ENCODE peak calls at places on chromosome 7, in eight cellular contexts. I is suprapubic skin; T is Peyer's patch; C is ovary; Z is CD8-positive, alpha-beta memory T cell; N is left ventricle myocardium inferior; L is K562; O is CD8-positive, alpha-beta T cell. W is an unnamed sample. For H3K4me1 and H3K9me3, the result is how much of the 10 kb centered on the place peaks cover.

GRCh38 chr7:38310601-38311057 is 37.2 kb upstream of the TARP start:
- DNase-seq in I (no peak), T (no peak), C (no peak), Z (no peak), N (peak), L (no peak), O (no peak), W (no peak)

GRCh38 chr7:127943541-127944521 is 87.4 kb downstream of the LRRC4 start:
- DNase-seq in I (no peak), T (no peak), C (peak), Z (no peak), N (no peak), L (no peak), O (no peak), W (peak)

GRCh38 chr7:94449151-94449725 is 54.5 kb downstream of the COL1A2 start:
- DNase-seq in I (no peak), T (no peak), C (no peak), Z (no peak), N (no peak), L (peak), O (no peak), W (peak)

GRCh38 chr7:119413314-119413805 is 859.6 kb upstream of the KCND2 start:
- DNase-seq in I (no peak), T (no peak), C (no peak), Z (peak), N (no peak), L (no peak), O (no peak), W (no peak)

GRCh38 chr7:94129443-94130140 is 125.4 kb upstream of the BET1 start:
- DNase-seq in I (no peak), T (no peak), C (no peak), Z (no peak), N (no peak), L (no peak), O (no peak), W (no peak)

GRCh38 chr7:117401293-117402002 is 25.8 kb downstream of the ASZ1 start:
- DNase-seq in I (no peak), T (no peak), C (no peak), Z (no peak), N (no peak), L (peak), O (no peak), W (no peak)

GRCh38 chr7:138564365-138564764 is 104.3 kb downstream of the TRIM24 start:
- DNase-seq in I (no peak), T (no peak), C (no peak), Z (no peak), N (no peak), L (no peak), O (no peak), W (no peak)

GRCh38 chr7:1055084-1055450 is 10.7 kb downstream of the GPR146 start:
- DNase-seq in I (no peak), T (no peak), C (peak), Z (no peak), N (peak), L (peak), O (no peak), W (no peak)

GRCh38 chr7:74173074-74173473 is 1.1 kb upstream of the EIF4H start:
- DNase-seq in I (no peak), T (no peak), C (no peak), Z (no peak), N (no peak), L (no peak), O (no peak), W (no peak)

GRCh38 chr7:74174606-74175082 is 488 bp downstream of the EIF4H start:
- DNase-seq in I (peak), T (peak), C (peak), Z (peak), N (peak), L (no peak), O (peak), W (no peak)

GRCh38 chr7:74175270-74175803 is 1.2 kb downstream of the EIF4H start:
- DNase-seq in I (no peak), T (no peak), C (no peak), Z (no peak), N (no peak), L (no peak), O (no peak), W (peak)

GRCh38 chr7:74173491-74173865 is 678 bp upstream of the EIF4H start:
- DNase-seq in I (no peak), T (no peak), C (no peak), Z (no peak), N (no peak), L (no peak), O (no peak), W (no peak)

GRCh38 chr7:74173866-74174605 is at the start of gene EIF4H:
- DNase-seq in I (peak), T (peak), C (peak), Z (peak), N (peak), L (peak), O (peak), W (peak)
- H3K4me3 ChIP-seq in I (peak), T (peak), C (peak), Z (peak), N (peak), L (peak), O (peak), W (peak)

GRCh38 chr7:106611911-106612310 is 49.0 kb downstream of the CCDC71L start:
- DNase-seq in I (no peak), T (no peak), C (no peak), Z (no peak), N (no peak), L (no peak), O (no peak), W (no peak)

GRCh38 chr7:106610996-106611886 is 49.7 kb downstream of the CCDC71L start:
- DNase-seq in I (no peak), T (no peak), C (no peak), Z (no peak), N (no peak), L (no peak), O (no peak), W (no peak)

GRCh38 chr7:106608664-106609063 is 52.3 kb downstream of the CCDC71L start:
- DNase-seq in I (no peak), T (peak), C (no peak), Z (no peak), N (no peak), L (no peak), O (no peak), W (no peak)

GRCh38 chr7:106612432-106612831 is 48.5 kb downstream of the CCDC71L start:
- DNase-seq in I (no peak), T (no peak), C (no peak), Z (no peak), N (no peak), L (no peak), O (no peak), W (no peak)

DNA sequence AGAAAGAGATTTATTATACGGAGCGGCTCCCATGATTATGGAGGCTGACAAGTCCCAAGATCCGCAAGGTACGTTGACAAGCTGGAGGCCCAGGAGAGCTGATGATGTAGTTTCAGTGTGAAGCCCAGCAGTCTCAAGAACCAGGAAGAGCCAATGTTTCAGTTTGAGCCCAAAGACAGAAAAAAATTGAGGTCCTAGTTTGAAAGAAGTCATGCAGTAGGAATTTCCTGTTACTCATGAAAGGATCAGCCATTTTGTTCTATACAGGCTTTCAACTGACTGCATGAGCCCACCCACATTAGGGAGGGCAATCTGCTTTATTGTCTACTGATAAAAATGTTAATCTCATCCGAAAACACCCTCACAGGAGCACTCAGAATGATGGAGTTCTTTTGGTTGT is 51.5 kb downstream of the CCDC71L start:
- DNase-seq in I (no peak), T (no peak), C (no peak), Z (no peak), N (no peak), L (no peak), O (no peak), W (no peak)
- H3K4me1 ChIP-seq in I (under half), T (under half), C (under half), Z (under half), N (under half), L (under half), O (under half), W (under half)

GRCh38 chr7:45623157-45623556 is 49.0 kb downstream of the ADCY1 start:
- DNase-seq in I (no peak), T (no peak), C (no peak), Z (no peak), N (no peak), L (no peak), O (no peak), W (no peak)

GRCh38 chr7:45622058-45622457 is 47.9 kb downstream of the ADCY1 start:
- DNase-seq in I (no peak), T (no peak), C (no peak), Z (no peak), N (no peak), L (no peak), O (no peak), W (no peak)

DNA sequence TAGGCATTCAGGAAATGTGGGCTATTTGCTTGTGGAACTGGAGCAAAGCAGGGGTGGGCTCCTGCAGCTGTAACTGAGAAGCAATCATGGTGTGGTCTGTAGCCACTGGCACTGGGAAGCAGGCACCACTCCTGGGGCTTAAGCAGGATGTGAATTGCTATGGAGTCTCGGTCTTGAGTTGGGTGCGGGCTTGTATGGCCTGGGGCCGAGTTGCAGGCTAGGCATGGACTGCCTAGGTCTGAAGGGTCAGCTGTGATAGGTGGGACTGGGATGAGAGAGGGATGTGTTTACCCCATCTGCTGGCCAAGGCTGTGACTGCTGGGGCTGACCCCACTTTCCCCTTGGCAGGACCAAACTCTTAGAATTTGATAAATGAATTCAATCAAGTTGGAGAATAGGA is 43.0 kb downstream of the ADCY1 start:
- DNase-seq in I (no peak), T (no peak), C (no peak), Z (no peak), N (no peak), L (no peak), O (no peak), W (no peak)
- H3K9me3 ChIP-seq in I (under half), T (under half), C (under half), Z (under half), N (half or more), L (under half), O (under half), W (under half)

DNA sequence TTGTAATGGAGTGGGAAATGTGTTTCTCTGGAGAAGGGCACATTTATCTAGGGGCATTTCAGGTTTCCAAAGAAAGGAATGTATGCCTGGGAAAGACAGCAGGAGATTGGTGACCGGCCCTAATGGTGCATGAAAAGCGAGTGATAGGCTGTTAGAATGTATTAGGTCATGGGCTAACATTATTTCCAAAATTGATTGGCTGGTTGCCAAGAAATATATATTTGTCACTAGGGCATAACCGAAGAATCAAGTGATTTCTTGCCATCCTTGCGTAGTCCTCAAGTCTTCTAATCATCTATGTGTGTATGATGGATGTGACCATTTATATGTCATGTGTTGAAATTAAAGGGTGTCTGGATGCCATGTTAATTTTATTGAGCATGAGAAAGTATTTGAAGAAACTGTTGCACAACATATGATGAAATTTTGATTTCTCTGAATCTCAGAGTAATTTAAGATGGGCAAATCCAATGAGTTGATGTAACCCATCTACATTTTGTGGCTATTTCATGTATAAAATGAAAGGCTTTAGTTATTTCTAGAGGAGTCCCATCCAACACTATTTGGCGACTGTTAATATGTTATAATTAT is 248.4 kb downstream of the BMPER start:
- DNase-seq in I (no peak), T (no peak), C (no peak), Z (no peak), N (no peak), L (no peak), O (no peak), W (no peak)
- H3K4me3 ChIP-seq in I (no peak), T (no peak), C (no peak), Z (no peak), N (no peak), L (no peak), O (no peak), W (no peak)

DNA sequence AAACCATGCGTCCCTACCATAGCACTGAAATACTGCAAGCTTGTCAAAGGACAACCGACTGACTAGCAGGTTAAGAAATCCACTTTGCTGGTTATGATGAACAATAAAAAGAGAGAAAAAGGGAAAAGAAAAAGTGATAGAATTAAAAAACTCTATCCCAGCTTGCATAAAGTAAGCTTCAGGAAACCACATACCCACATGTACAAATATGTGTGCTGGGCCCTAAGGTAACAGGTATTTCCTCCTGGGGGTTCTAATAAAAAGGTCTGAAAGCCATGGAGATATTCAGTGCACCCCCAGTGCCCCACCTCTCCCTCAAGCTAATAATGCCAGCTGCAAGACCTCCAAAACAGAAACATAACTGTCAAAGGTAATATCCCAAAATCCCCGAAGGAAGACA is 248.6 kb upstream of the KLF14 start:
- DNase-seq in I (no peak), T (no peak), C (no peak), Z (no peak), N (no peak), L (no peak), O (no peak), W (no peak)
- H3K4me1 ChIP-seq in I (half or more), T (under half), C (under half), Z (half or more), N (half or more), L (under half), O (half or more), W (under half)

DNA sequence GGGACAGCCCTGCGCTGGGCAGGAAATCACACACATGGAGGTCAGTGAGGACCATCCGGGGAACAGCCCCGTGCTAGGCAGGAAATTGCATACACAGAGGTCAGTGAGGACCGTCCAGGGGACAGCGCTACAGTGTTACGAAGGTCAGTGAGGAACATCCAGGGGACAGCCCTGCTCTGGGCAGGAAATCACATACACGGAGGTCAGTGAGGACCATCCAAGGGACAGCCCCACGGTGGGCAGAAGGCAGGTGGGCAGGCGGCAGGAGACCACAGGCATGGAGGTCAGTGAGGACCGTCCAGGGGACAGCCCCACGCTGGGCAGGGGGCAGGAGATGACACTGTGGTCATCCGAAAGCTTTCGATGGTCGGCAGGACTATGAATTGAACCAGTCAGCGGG is 79.7 kb downstream of the PTPRN2 start:
- DNase-seq in I (no peak), T (peak), C (no peak), Z (no peak), N (no peak), L (no peak), O (no peak), W (no peak)
- H3K9me3 ChIP-seq in I (under half), T (under half), C (under half), Z (under half), N (under half), L (under half), O (under half), W (under half)

W was measured in HAP-1.